ENCODE peak calls at places on chromosomes 1 and 21, in seven cellular contexts. I is mesenchymal stem cell, D is cardiac muscle cell, R is lower lobe of right lung, H is left ventricle myocardium inferior, X is upper lobe of left lung, F is tibial nerve. J is an unnamed sample. For H3K27me3, the result is how much of the 10 kb centered on the place peaks cover.

GRCh38 chr1:248924696-248925532 is 18.9 kb downstream of the PGBD2 start:
- DNase-seq in I (peak), D (peak), R (no peak), H (no peak), X (no peak), F (no peak), J (no peak)

GRCh38 chr21:45154511-45155508 is 80.4 kb downstream of the ADARB1 start:
- DNase-seq in I (peak), D (peak), R (no peak), H (no peak), X (no peak), F (no peak), J (no peak)

GRCh38 chr1:145751491-145752021 is 32.3 kb downstream of the CD160 start:
- DNase-seq in I (peak), D (peak), R (no peak), H (no peak), X (no peak), F (no peak), J (no peak)

GRCh38 chr1:1748686-1749321 is 24.6 kb upstream of the CDK11A start:
- DNase-seq in I (no peak), D (peak), R (no peak), H (no peak), X (peak), F (no peak), J (no peak)

GRCh38 chr1:202046227-202046626 is 35.8 kb downstream of the ELF3 start:
- DNase-seq in I (no peak), D (no peak), R (peak), H (no peak), X (no peak), F (no peak), J (no peak)

GRCh38 chr1:230359992-230360391 is 66.1 kb downstream of the PGBD5 start:
- DNase-seq in I (peak), D (peak), R (no peak), H (no peak), X (no peak), F (no peak), J (no peak)

GRCh38 chr1:181284978-181285377 is 196.5 kb downstream of the IER5 start:
- DNase-seq in I (no peak), D (no peak), R (no peak), H (no peak), X (no peak), F (no peak), J (no peak)

GRCh38 chr1:3907031-3907534 is 7.0 kb upstream of the C1orf174 start:
- DNase-seq in I (no peak), D (no peak), R (peak), H (no peak), X (peak), F (no peak), J (peak)

GRCh38 chr1:40978886-40979240 is 633 bp upstream of the CTPS1 start:
- DNase-seq in I (peak), D (no peak), R (no peak), H (no peak), X (no peak), F (no peak), J (no peak)

DNA sequence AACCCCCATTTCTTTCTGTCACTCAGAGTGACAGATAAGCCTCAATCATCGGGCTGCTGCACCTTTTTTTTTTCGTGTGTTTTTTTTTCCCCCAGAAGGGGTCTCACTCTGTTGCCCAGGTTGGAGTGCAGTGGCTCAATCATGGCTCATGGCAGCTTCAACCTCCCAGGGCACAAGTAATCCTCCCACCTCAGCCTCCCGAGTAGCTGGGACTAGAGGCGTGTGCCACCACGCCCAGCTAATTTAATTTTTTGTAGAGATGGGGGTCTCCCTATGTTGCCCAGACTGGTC is 1.2 kb upstream of the TMPRSS2 start:
- DNase-seq in I (no peak), D (no peak), R (no peak), H (no peak), X (no peak), F (no peak), J (no peak)
- H3K27me3 ChIP-seq in I (half or more), D (half or more), R (under half), H (half or more), X (under half), F (under half), J (under half)

GRCh38 chr1:212701910-212702309 is 2.3 kb upstream of the BATF3 start:
- DNase-seq in I (no peak), D (no peak), R (no peak), H (no peak), X (no peak), F (no peak), J (no peak)

GRCh38 chr1:212699839-212700596 is at the start of gene BATF3:
- DNase-seq in I (peak), D (no peak), R (peak), H (peak), X (peak), F (no peak), J (peak)

GRCh38 chr1:212700597-212700891 is 904 bp upstream of the BATF3 start:
- DNase-seq in I (no peak), D (no peak), R (no peak), H (no peak), X (no peak), F (no peak), J (no peak)

GRCh38 chr1:212702672-212703071 is 3.0 kb upstream of the BATF3 start:
- DNase-seq in I (no peak), D (no peak), R (no peak), H (no peak), X (no peak), F (no peak), J (no peak)

DNA sequence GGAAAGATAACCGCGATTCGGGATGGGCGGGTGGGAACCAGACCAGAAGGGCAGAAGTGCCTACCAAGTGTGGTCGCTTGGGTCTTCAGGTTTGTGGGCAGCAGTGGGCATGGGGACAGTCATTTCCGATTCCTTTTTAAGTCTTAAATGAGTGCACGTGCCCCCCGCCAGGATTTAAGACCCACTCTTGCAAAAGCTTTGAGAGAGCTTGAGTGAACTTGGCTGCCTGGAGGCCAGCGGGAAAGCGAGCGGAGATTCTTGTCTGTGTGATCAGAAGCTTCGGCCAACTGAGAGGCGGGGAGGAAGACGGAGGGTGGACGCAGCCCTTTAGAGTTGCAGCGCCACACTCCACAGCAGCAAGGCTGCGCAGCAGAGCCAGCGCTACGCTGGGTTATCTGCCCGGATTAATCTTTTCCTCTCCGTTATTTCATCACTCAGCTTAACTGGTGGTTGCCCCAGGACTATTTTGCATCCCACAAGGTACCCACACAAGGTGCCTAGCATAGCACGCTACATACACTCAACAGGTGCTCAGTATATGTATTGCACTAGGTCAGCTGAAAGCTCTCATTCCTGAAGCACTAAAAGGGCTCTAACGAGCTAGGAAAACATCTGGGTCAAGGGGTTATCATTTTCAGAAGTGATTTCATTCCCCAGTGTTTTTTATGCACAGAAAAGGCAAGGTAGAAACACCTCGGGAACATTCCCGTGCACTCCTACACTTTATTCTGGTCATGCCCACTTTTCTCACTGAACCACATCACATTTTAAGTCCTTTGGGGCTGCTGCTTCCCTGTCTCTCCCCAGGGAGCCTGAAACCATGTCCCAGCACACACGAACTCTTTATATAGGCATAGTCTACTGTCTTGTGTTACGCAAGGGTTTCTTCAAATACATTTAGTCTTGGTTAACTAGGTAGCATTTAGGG is 1.5 kb upstream of the BATF3 start:
- DNase-seq in I (peak), D (peak), R (peak), H (peak), X (peak), F (no peak), J (peak)
- H3K27me3 ChIP-seq in I (under half), D (half or more), R (under half), H (under half), X (under half), F (under half), J (under half)

DNA sequence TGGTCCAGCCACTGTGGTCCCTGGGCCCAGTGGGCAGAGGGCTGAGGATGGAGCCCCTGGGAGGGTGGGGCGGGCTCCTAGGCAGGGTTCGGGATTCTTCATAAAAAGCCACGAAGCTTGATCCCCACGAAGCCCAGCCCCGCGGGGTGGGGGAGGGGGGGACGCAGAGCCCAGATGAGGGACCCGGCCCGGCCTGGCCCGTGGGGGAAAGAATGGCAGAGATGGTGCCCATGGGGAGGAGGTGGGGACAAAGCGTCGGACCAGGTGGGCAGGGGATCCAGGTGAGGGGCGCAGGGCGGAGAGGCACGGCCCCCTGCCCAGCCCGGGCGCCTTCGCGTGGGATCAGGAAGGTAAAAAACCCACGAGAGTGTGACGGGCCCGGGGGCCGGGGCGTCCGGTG is 6.0 kb upstream of the SMIM12 start:
- DNase-seq in I (no peak), D (no peak), R (no peak), H (no peak), X (no peak), F (no peak), J (no peak)
- H3K27me3 ChIP-seq in I (half or more), D (under half), R (under half), H (under half), X (under half), F (under half), J (under half)

DNA sequence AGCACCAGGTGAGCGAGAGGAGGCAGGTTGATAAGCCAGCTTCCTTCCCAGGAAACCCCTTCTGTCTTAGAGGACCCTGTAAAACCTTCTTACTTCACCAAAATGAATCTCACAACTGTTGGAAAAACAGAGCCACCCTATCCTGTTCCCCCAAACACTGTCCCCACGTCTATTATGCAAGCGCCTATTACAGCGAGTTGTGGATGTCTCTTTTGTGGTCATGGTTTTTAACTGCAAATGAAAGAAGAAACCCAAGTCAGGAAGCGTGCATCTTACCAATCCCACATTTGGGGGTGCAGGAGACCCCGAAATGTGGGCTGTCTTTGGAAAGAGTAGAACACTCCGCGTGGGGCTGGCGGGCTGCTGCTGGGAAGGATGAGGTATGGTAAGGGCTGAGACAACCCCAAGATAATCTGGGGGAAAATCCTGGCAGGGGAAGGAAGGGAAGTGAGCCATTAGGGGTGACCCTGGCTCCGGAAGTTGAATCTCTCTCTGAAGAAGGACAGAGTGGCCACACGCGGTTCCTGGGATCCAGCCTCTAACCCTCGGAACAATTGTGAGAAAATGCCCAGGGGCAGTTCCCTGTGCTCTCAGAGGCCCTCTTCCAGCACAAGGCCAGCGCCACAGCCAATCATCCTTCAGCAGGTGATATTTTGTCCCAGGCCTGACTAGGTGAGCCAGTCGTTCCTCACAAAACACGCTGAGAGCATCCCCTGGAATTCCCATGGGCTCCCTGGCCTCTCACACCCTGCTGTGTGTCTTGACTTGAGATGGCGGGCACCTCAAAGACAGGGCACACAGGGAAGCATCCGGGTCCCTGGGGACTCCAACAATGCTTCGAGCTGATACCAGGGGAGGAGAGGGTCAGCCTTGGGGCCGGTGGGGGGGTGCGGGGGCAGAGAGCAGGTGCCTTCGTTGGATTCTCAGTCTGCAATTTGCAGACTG is 168.5 kb upstream of the IRF2BP2 start:
- DNase-seq in I (peak), D (no peak), R (peak), H (no peak), X (peak), F (no peak), J (no peak)
- H3K27me3 ChIP-seq in I (half or more), D (under half), R (under half), H (half or more), X (under half), F (under half), J (half or more)

GRCh38 chr1:84759756-84760155 is 69.5 kb upstream of the SSX2IP start:
- DNase-seq in I (no peak), D (no peak), R (no peak), H (no peak), X (no peak), F (no peak), J (no peak)

GRCh38 chr1:84768634-84769033 is 78.4 kb upstream of the SSX2IP start:
- DNase-seq in I (no peak), D (no peak), R (no peak), H (no peak), X (no peak), F (no peak), J (no peak)

GRCh38 chr1:84762664-84763063 is 72.4 kb upstream of the SSX2IP start:
- DNase-seq in I (no peak), D (peak), R (no peak), H (no peak), X (no peak), F (no peak), J (no peak)

GRCh38 chr1:84758968-84759491 is 68.8 kb upstream of the SSX2IP start:
- DNase-seq in I (peak), D (peak), R (no peak), H (no peak), X (peak), F (no peak), J (peak)

GRCh38 chr1:84763912-84764675 is 73.8 kb upstream of the SSX2IP start:
- DNase-seq in I (no peak), D (no peak), R (no peak), H (no peak), X (no peak), F (no peak), J (no peak)
- H3K27me3 ChIP-seq in I (under half), D (under half), R (under half), H (under half), X (under half), F (under half), J (under half)

GRCh38 chr1:67555487-67556296 is 125.5 kb upstream of the SERBP1 start:
- DNase-seq in I (no peak), D (no peak), R (no peak), H (no peak), X (no peak), F (no peak), J (no peak)

GRCh38 chr1:67552336-67552759 is 122.1 kb upstream of the SERBP1 start:
- DNase-seq in I (no peak), D (no peak), R (no peak), H (no peak), X (no peak), F (no peak), J (no peak)

GRCh38 chr1:67556297-67556900 is 126.2 kb upstream of the SERBP1 start:
- DNase-seq in I (no peak), D (no peak), R (no peak), H (no peak), X (no peak), F (no peak), J (no peak)

GRCh38 chr1:67551375-67551774 is 121.2 kb upstream of the SERBP1 start:
- DNase-seq in I (no peak), D (no peak), R (no peak), H (no peak), X (no peak), F (no peak), J (no peak)
- H3K27me3 ChIP-seq in I (under half), D (under half), R (under half), H (under half), X (under half), F (under half), J (under half)